ENCODE peak calls at places on chromosomes 7 and 10, in four cellular contexts. I is amniotic stem cell, F is NCI-H2029 treated with DMSO at 0.1 percent for 48 hours, N is ELF-1. G is an unnamed sample.

GRCh38 chr7:27105161-27106122 is 3.0 kb upstream of the HOXA2 start:
- DNase-seq in I (no peak), F (no peak), N (peak), G (no peak)

GRCh38 chr7:151199196-151199874 is 11.0 kb downstream of the H2BK1 start:
- DNase-seq in I (no peak), F (no peak), N (peak), G (no peak)

GRCh38 chr10:49177391-49178355 is 10.5 kb downstream of the TMEM273 start:
- DNase-seq in I (peak), F (no peak), N (no peak), G (peak)

GRCh38 chr10:131673396-131673795 is 227.4 kb upstream of the PPP2R2D start:
- DNase-seq in I (no peak), F (no peak), N (no peak), G (no peak)

GRCh38 chr10:114489521-114490310 is 85.4 kb upstream of the AFAP1L2 start:
- DNase-seq in I (no peak), F (no peak), N (peak), G (no peak)

GRCh38 chr10:30637881-30638467 is 8.4 kb upstream of the LYZL2 start:
- DNase-seq in I (peak), F (no peak), N (no peak), G (peak)

GRCh38 chr10:28983799-28984198 is 305.1 kb upstream of the LYZL1 start:
- DNase-seq in I (no peak), F (no peak), N (no peak), G (no peak)

GRCh38 chr7:43501881-43502280 is 81.0 kb upstream of the STK17A start:
- DNase-seq in I (no peak), F (no peak), N (no peak), G (no peak)

GRCh38 chr10:75977146-75977545 is 545.7 kb downstream of the LRMDA start:
- DNase-seq in I (no peak), F (no peak), N (no peak), G (no peak)

GRCh38 chr10:130179640-130180039 is 43.4 kb downstream of the GLRX3 start:
- DNase-seq in I (peak), F (no peak), N (peak), G (peak)

GRCh38 chr10:80392250-80392649 is 16.1 kb upstream of the PRXL2A start:
- DNase-seq in I (no peak), F (no peak), N (no peak), G (no peak)

GRCh38 chr7:106640368-106641141 is 20.4 kb downstream of the CCDC71L start:
- DNase-seq in I (no peak), F (no peak), N (no peak), G (no peak)

GRCh38 chr7:130136579-130137167 is 66.3 kb downstream of the KLHDC10 start:
- DNase-seq in I (no peak), F (no peak), N (no peak), G (no peak)

GRCh38 chr7:21251166-21251806 is 176.6 kb upstream of the SP4 start:
- DNase-seq in I (no peak), F (no peak), N (no peak), G (no peak)

GRCh38 chr7:120966961-120967360 is 16.4 kb downstream of the ING3 start:
- DNase-seq in I (no peak), F (no peak), N (no peak), G (no peak)

GRCh38 chr7:111931016-111931517 is 275.1 kb downstream of the DOCK4 start:
- DNase-seq in I (no peak), F (no peak), N (peak), G (no peak)

GRCh38 chr7:157976406-157976805 is 611.2 kb downstream of the PTPRN2 start:
- DNase-seq in I (no peak), F (no peak), N (no peak), G (no peak)

GRCh38 chr7:150857276-150858055 is 5.1 kb downstream of the AOC1 start:
- DNase-seq in I (no peak), F (no peak), N (no peak), G (no peak)

GRCh38 chr10:69446650-69447151 is 4.6 kb upstream of the TSPAN15 start:
- DNase-seq in I (peak), F (no peak), N (peak), G (peak)

GRCh38 chr7:105688617-105689016 is 107.3 kb upstream of the EFCAB10 start:
- DNase-seq in I (no peak), F (no peak), N (no peak), G (no peak)

GRCh38 chr10:30999084-30999712 is 32.5 kb downstream of the ZNF438 start:
- DNase-seq in I (no peak), F (no peak), N (no peak), G (peak)

GRCh38 chr7:159104188-159105030 is 40.3 kb downstream of the VIPR2 start:
- DNase-seq in I (no peak), F (no peak), N (no peak), G (no peak)

GRCh38 chr7:24290004-24290641 is 6.1 kb downstream of the NPY start:
- DNase-seq in I (peak), F (no peak), N (peak), G (peak)

GRCh38 chr10:58266003-58266825 is 1.5 kb downstream of the IPMK start:
- DNase-seq in I (peak), F (no peak), N (peak), G (no peak)

GRCh38 chr7:20795361-20795760 is 8.7 kb upstream of the SP8 start:
- DNase-seq in I (no peak), F (no peak), N (no peak), G (no peak)

GRCh38 chr10:87671416-87671815 is 11.7 kb downstream of the PAPSS2 start:
- DNase-seq in I (no peak), F (no peak), N (no peak), G (no peak)

GRCh38 chr7:100372256-100372655 is 1.0 kb upstream of the PILRA start:
- DNase-seq in I (no peak), F (no peak), N (no peak), G (no peak)

GRCh38 chr7:3880221-3880935 is 579.3 kb downstream of the SDK1 start:
- DNase-seq in I (no peak), F (no peak), N (no peak), G (no peak)

GRCh38 chr10:63173468-63174227 is 40.5 kb downstream of the NRBF2 start:
- DNase-seq in I (no peak), F (no peak), N (no peak), G (no peak)

GRCh38 chr7:147811923-147812322 is 778.6 kb upstream of the C7orf33 start:
- DNase-seq in I (no peak), F (no peak), N (no peak), G (no peak)

GRCh38 chr7:910931-911431 is 34.6 kb downstream of the GET4 start:
- DNase-seq in I (no peak), F (no peak), N (no peak), G (no peak)

GRCh38 chr10:104054430-104054829 is 31.2 kb downstream of the COL17A1 start:
- DNase-seq in I (peak), F (no peak), N (peak), G (no peak)

GRCh38 chr10:116833986-116834760 is 15.1 kb upstream of the ENO4 start:
- DNase-seq in I (no peak), F (no peak), N (peak), G (no peak)

GRCh38 chr10:46536171-46536570 is 20.3 kb downstream of the GPRIN2 start:
- DNase-seq in I (no peak), F (no peak), N (no peak), G (no peak)

G was measured in pulmonary artery endothelial cell.